ENCODE peak calls at places on chromosomes 5 and 9, in eight cellular contexts. N, E, Y, G, M, K, Q and F are unnamed samples.

GRCh38 chr5:9324348-9325056 is 221.4 kb downstream of the SEMA5A start:
- DNase-seq in K (no peak), E (peak; percentile 45), Q (peak; percentile 22), N (no peak), G (no peak), M (peak; percentile 29), Y (no peak), F (no peak)

GRCh38 chr9:102875687-102876086 is 119.4 kb upstream of the CYLC2 start:
- DNase-seq in K (no peak), Y (no peak), M (no peak), E (no peak), G (no peak), Q (no peak), N (no peak), F (no peak)

GRCh38 chr5:13921573-13921972 is 22.9 kb downstream of the DNAH5 start:
- DNase-seq in N (no peak), K (no peak), E (peak; percentile 3), Q (no peak), G (peak; percentile 34), M (no peak), Y (no peak), F (no peak)

GRCh38 chr5:138659121-138659520 is 83.9 kb upstream of the HSPA9 start:
- DNase-seq in E (no peak), Q (no peak), K (no peak), G (no peak), N (no peak), M (no peak), Y (no peak), F (no peak)

GRCh38 chr9:29160763-29161353 is 1587.6 kb upstream of the C9orf72 start:
- DNase-seq in G (no peak), Y (no peak), N (peak; percentile 21), E (no peak), M (no peak), Q (no peak), K (no peak), F (no peak)

GRCh38 chr9:79154806-79155205 is 417.0 kb upstream of the TLE4 start:
- DNase-seq in Y (no peak), N (no peak), G (no peak), Q (no peak), K (peak; percentile 8), E (peak; percentile 1), M (no peak), F (no peak)

GRCh38 chr5:96476654-96477053 is 43.6 kb upstream of the PCSK1 start:
- DNase-seq in Y (no peak), N (no peak), E (peak; percentile 50), Q (no peak), G (peak; percentile 54), K (peak; percentile 67), M (no peak), F (no peak)

GRCh38 chr5:95113489-95113888 is 171.4 kb downstream of the MCTP1 start:
- DNase-seq in E (peak; percentile 48), K (no peak), Y (no peak), Q (no peak), M (peak; percentile 93), G (peak; percentile 58), N (no peak), F (no peak)

GRCh38 chr9:127786773-127787123 is 914 bp downstream of the CDK9 start:
- DNase-seq in K (peak; percentile 44), E (peak; percentile 28), Y (no peak), Q (no peak), G (peak; percentile 70), M (no peak), N (no peak), F (no peak)

GRCh38 chr9:133708123-133708769 is 29.9 kb downstream of the SARDH start:
- DNase-seq in N (peak; percentile 34), Q (no peak), Y (no peak), E (no peak), K (no peak), G (no peak), M (no peak), F (no peak)

GRCh38 chr5:56384186-56384585 is 151.1 kb upstream of the ANKRD55 start:
- DNase-seq in M (no peak), N (no peak), E (peak; percentile 8), Y (no peak), G (no peak), Q (peak; percentile 21), K (no peak), F (no peak)

GRCh38 chr9:98328141-98328540 is 72.7 kb upstream of the TBC1D2 start:
- DNase-seq in G (no peak), Y (no peak), K (no peak), Q (no peak), N (no peak), E (no peak), M (no peak), F (no peak)

GRCh38 chr9:2872307-2872940 is 28.5 kb upstream of the PUM3 start:
- DNase-seq in M (peak; percentile 83), E (peak; percentile 45), N (no peak), K (no peak), Q (no peak), G (peak; percentile 56), Y (no peak), F (no peak)

GRCh38 chr9:132531187-132531586 is 51.2 kb upstream of the BARHL1 start:
- DNase-seq in K (no peak), N (no peak), M (peak; percentile 40), Q (no peak), E (no peak), G (no peak), Y (no peak), F (no peak)

GRCh38 chr5:24714757-24715156 is 70.0 kb upstream of the CDH10 start:
- DNase-seq in G (no peak), M (no peak), E (no peak), Y (no peak), K (no peak), Q (no peak), N (no peak), F (no peak)

GRCh38 chr9:87642330-87643110 is 83.4 kb upstream of the CTSL start:
- DNase-seq in K (no peak), M (no peak), G (no peak), N (no peak), Y (no peak), Q (no peak), E (no peak), F (no peak)

GRCh38 chr9:116345817-116346216 is 192.2 kb downstream of the PAPPA start:
- DNase-seq in E (no peak), G (no peak), M (no peak), K (no peak), Q (no peak), N (no peak), Y (no peak), F (no peak)

GRCh38 chr5:17187401-17187800 is 30.0 kb upstream of the BASP1 start:
- DNase-seq in K (no peak), M (no peak), N (no peak), Y (no peak), G (peak; percentile 51), E (peak; percentile 66), Q (no peak), F (no peak)

DNA sequence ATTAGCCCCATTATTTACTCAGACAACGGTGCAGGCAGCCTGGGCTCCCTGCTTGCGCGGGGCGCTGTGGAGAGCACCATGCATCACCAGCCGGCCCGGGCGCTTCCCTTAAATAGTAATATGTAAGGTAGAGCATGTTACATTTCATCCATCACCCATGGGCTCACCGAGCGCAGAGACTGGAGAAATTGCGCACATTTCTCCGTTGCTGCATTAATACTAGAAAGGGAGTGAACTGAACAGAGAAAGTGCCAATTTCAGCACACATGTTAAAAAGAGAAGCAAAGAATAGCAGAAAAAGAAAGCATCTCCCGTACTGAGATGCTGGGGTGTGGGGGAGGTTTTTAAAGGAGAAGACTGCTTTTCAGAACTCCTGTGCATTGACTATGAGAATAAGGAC is 400.3 kb downstream of the ZSWIM6 start:
- DNase-seq in M (peak; percentile 8), Y (no peak), E (no peak), N (no peak), G (no peak), Q (no peak), K (no peak), F (no peak)
- H3K4me3 ChIP-seq in M (no peak overlapping the region), Y (peak overlapping the region; percentile 7), E (no peak overlapping the region), N (no peak overlapping the region), G (no peak overlapping the region), Q (no peak overlapping the region), K (no peak overlapping the region), F (no peak overlapping the region)

DNA sequence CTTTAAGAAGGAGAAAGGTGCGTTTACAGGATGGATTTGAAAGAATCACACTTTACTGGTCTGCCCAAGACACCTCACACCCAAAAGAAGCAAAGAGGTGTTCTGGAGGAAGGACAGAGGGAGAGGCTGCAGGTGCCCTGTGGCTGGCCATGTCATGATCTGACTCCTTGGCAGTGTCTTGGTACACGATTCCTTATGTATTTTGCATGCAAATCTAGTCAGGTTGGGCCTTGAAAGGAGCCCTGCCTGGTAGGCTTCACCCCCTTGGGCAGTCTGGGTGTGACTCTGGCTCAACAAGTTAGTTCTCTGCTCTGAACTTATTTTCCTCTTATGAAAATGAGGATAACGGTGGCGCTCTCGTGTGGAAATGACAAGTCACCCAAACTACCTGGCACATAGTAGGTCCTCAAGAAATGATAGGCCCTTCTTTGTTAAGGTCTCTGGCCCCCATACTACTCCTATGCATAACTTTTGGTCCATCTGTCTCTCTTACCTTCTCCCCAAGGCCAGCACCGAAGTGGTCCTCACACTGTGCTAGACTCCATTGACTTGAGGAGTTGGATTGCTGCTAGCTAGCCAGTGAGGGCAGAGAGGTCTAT is 212.5 kb downstream of the SEMA6A start:
- DNase-seq in K (no peak), E (no peak), N (no peak), Y (no peak), M (no peak), Q (no peak), G (no peak), F (no peak)
- H3K4me3 ChIP-seq in K (no peak overlapping the region), E (no peak overlapping the region), N (no peak overlapping the region), Y (peak overlapping the region; percentile 67), M (no peak overlapping the region), Q (no peak overlapping the region), G (peak overlapping the region; percentile 58), F (no peak overlapping the region)

GRCh38 chr9:131422241-131422792 is 28.4 kb downstream of the PRRC2B start:
- DNase-seq in M (no peak), G (peak; percentile 26), Q (no peak), Y (no peak), E (no peak), N (no peak), K (peak; percentile 26), F (no peak)
- H3K4me3 ChIP-seq in M (no peak overlapping the region), G (no peak overlapping the region), Q (peak overlapping the region; percentile 4), Y (no peak overlapping the region), E (no peak overlapping the region), N (no peak overlapping the region), K (no peak overlapping the region), F (no peak overlapping the region)

DNA sequence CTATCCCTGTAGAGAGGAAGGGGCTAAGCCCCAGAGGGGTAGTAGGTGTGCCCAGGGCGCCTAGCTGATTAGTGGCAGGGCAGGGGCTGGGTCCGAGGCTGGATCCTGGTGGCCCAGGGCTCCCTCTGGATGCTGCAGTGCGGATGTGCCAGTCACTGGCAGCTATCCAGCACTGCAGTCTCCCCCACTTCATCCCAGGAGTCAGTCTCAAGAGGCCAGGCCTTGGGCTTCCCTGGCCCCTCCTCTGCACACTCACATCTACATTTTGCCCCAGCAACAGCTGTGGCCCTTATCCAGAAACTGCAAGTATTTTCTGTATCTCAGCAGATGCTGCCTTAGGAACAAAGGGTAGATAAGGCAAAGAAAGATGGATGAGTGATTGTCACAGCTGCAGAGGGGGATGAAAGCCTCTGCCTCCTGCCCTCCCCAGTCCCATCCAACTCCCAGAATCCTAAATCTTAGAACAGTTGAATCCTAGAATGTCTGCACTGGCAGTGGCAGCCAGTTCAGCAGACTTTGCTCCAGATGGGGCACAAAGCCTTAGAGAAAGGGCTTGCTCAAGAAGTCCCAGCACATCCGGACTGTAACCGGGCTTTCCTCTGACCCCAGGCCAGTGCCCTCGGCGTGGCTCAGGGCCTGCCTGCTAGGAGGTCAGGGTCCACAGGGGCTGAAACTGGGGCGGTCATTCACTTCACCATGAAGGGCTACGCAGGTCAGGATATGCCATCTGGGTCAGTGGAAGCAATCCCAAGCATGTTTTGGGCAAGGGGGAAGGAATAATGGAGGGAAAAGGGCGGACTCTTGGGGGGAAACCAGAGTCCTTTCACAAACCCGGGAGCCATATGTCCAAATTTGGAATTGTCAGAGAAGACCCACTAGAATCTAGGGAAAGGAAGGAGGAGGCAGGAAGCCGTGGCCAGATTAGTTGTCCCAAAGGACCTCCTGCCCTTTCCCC is 1.5 kb downstream of the ANXA6 start:
- DNase-seq in Q (peak; percentile 31), Y (no peak), M (peak; percentile 63), G (peak; percentile 75), N (no peak), E (peak; percentile 63), K (peak; percentile 36), F (no peak)
- H3K4me3 ChIP-seq in Q (peak overlapping the region; percentile 68), Y (peak overlapping the region; percentile 82), M (peak overlapping the region; percentile 84), G (peak overlapping the region; percentile 91), N (peak overlapping the region; percentile 21), E (peak overlapping the region; percentile 88), K (peak overlapping the region; percentile 92), F (no peak overlapping the region)